ENCODE peak calls at places on chromosomes 6 and 20, in seven cellular contexts. One of them, this sample, is unnamed.

GRCh38 chr20:45776931-45777330 is 14.8 kb downstream of the WFDC3 start:
- DNase-seq in GM20000: no peak
- DNase-seq in activated CD4-positive, alpha-beta T cell treated with anti-CD3 and anti-CD28 coated beads, Interleukin-2, amount 50 U/mL, for 1 hour: no peak
- DNase-seq in Jurkat, Clone E6-1: no peak
- DNase-seq in SJSA1: no peak
- DNase-seq in activated CD4-positive, CD25-positive, alpha-beta regulatory T cell: no peak
- DNase-seq in NCI-H1092 treated with DMSO at 0.1 percent for 48 hours: no peak
- DNase-seq in this sample: no peak

GRCh38 chr6:44650495-44650894 is 263.0 kb downstream of the CDC5L start:
- DNase-seq in activated CD4-positive, alpha-beta T cell treated with anti-CD3 and anti-CD28 coated beads, Interleukin-2, amount 50 U/mL, for 1 hour: no peak
- DNase-seq in GM20000: no peak
- DNase-seq in Jurkat, Clone E6-1: no peak
- DNase-seq in activated CD4-positive, CD25-positive, alpha-beta regulatory T cell: no peak
- DNase-seq in SJSA1: no peak
- DNase-seq in NCI-H1092 treated with DMSO at 0.1 percent for 48 hours: no peak
- DNase-seq in this sample: no peak

GRCh38 chr6:99821164-99821563 is 172.9 kb downstream of the MCHR2 start:
- DNase-seq in Jurkat, Clone E6-1: no peak
- DNase-seq in NCI-H1092 treated with DMSO at 0.1 percent for 48 hours: no peak
- DNase-seq in GM20000: no peak
- DNase-seq in activated CD4-positive, CD25-positive, alpha-beta regulatory T cell: no peak
- DNase-seq in activated CD4-positive, alpha-beta T cell treated with anti-CD3 and anti-CD28 coated beads, Interleukin-2, amount 50 U/mL, for 1 hour: no peak
- DNase-seq in SJSA1: no peak
- DNase-seq in this sample: peak

GRCh38 chr6:77620290-77620882 is 32.5 kb upstream of the MEI4 start:
- DNase-seq in activated CD4-positive, alpha-beta T cell treated with anti-CD3 and anti-CD28 coated beads, Interleukin-2, amount 50 U/mL, for 1 hour: no peak
- DNase-seq in activated CD4-positive, CD25-positive, alpha-beta regulatory T cell: no peak
- DNase-seq in Jurkat, Clone E6-1: peak
- DNase-seq in NCI-H1092 treated with DMSO at 0.1 percent for 48 hours: no peak
- DNase-seq in GM20000: no peak
- DNase-seq in SJSA1: peak
- DNase-seq in this sample: peak

GRCh38 chr6:169677096-169677495 is 24.7 kb downstream of the WDR27 start:
- DNase-seq in GM20000: no peak
- DNase-seq in activated CD4-positive, CD25-positive, alpha-beta regulatory T cell: no peak
- DNase-seq in Jurkat, Clone E6-1: no peak
- DNase-seq in SJSA1: no peak
- DNase-seq in activated CD4-positive, alpha-beta T cell treated with anti-CD3 and anti-CD28 coated beads, Interleukin-2, amount 50 U/mL, for 1 hour: no peak
- DNase-seq in NCI-H1092 treated with DMSO at 0.1 percent for 48 hours: no peak
- DNase-seq in this sample: no peak

GRCh38 chr6:130946076-130946475 is 117.0 kb downstream of the EPB41L2 start:
- DNase-seq in SJSA1: no peak
- DNase-seq in NCI-H1092 treated with DMSO at 0.1 percent for 48 hours: no peak
- DNase-seq in GM20000: no peak
- DNase-seq in Jurkat, Clone E6-1: no peak
- DNase-seq in activated CD4-positive, CD25-positive, alpha-beta regulatory T cell: no peak
- DNase-seq in activated CD4-positive, alpha-beta T cell treated with anti-CD3 and anti-CD28 coated beads, Interleukin-2, amount 50 U/mL, for 1 hour: no peak
- DNase-seq in this sample: no peak

GRCh38 chr6:47348316-47348863 is 38.7 kb upstream of the TNFRSF21 start:
- DNase-seq in activated CD4-positive, alpha-beta T cell treated with anti-CD3 and anti-CD28 coated beads, Interleukin-2, amount 50 U/mL, for 1 hour: no peak
- DNase-seq in SJSA1: no peak
- DNase-seq in NCI-H1092 treated with DMSO at 0.1 percent for 48 hours: no peak
- DNase-seq in activated CD4-positive, CD25-positive, alpha-beta regulatory T cell: no peak
- DNase-seq in Jurkat, Clone E6-1: no peak
- DNase-seq in GM20000: no peak
- DNase-seq in this sample: no peak

GRCh38 chr20:57434390-57434700 is 43.1 kb downstream of the RBM38 start:
- DNase-seq in activated CD4-positive, alpha-beta T cell treated with anti-CD3 and anti-CD28 coated beads, Interleukin-2, amount 50 U/mL, for 1 hour: no peak
- DNase-seq in GM20000: no peak
- DNase-seq in activated CD4-positive, CD25-positive, alpha-beta regulatory T cell: no peak
- DNase-seq in NCI-H1092 treated with DMSO at 0.1 percent for 48 hours: no peak
- DNase-seq in SJSA1: no peak
- DNase-seq in Jurkat, Clone E6-1: no peak
- DNase-seq in this sample: no peak

GRCh38 chr6:422423-423061 is 31.0 kb downstream of the IRF4 start:
- DNase-seq in SJSA1: peak
- DNase-seq in GM20000: peak
- DNase-seq in activated CD4-positive, alpha-beta T cell treated with anti-CD3 and anti-CD28 coated beads, Interleukin-2, amount 50 U/mL, for 1 hour: no peak
- DNase-seq in NCI-H1092 treated with DMSO at 0.1 percent for 48 hours: no peak
- DNase-seq in activated CD4-positive, CD25-positive, alpha-beta regulatory T cell: peak
- DNase-seq in Jurkat, Clone E6-1: no peak
- DNase-seq in this sample: no peak

GRCh38 chr6:2786269-2786668 is 21.1 kb downstream of the WRNIP1 start:
- DNase-seq in SJSA1: no peak
- DNase-seq in Jurkat, Clone E6-1: no peak
- DNase-seq in NCI-H1092 treated with DMSO at 0.1 percent for 48 hours: no peak
- DNase-seq in activated CD4-positive, alpha-beta T cell treated with anti-CD3 and anti-CD28 coated beads, Interleukin-2, amount 50 U/mL, for 1 hour: no peak
- DNase-seq in GM20000: no peak
- DNase-seq in activated CD4-positive, CD25-positive, alpha-beta regulatory T cell: no peak
- DNase-seq in this sample: no peak

GRCh38 chr6:28758046-28758817 is 165.6 kb downstream of the TRIM27 start:
- DNase-seq in activated CD4-positive, alpha-beta T cell treated with anti-CD3 and anti-CD28 coated beads, Interleukin-2, amount 50 U/mL, for 1 hour: no peak
- DNase-seq in activated CD4-positive, CD25-positive, alpha-beta regulatory T cell: no peak
- DNase-seq in NCI-H1092 treated with DMSO at 0.1 percent for 48 hours: no peak
- DNase-seq in Jurkat, Clone E6-1: peak
- DNase-seq in GM20000: no peak
- DNase-seq in SJSA1: no peak
- DNase-seq in this sample: peak